ENCODE peak calls at places on chromosomes 11 and 22, in four cellular contexts. L is brain pericyte, Y is erythroblast, B is coronary artery. O is an unnamed sample.

GRCh38 chr22:29166180-29166579 is 39.5 kb upstream of the EMID1 start:
- DNase-seq in L (no peak), Y (no peak), B (peak; percentile 19), O (no peak)

GRCh38 chr11:46247664-46248063 is 29.8 kb upstream of the CREB3L1 start:
- DNase-seq in L (no peak), Y (peak; percentile 42), B (no peak), O (no peak)

GRCh38 chr11:5198285-5198684 is 2.2 kb downstream of the OR51V1 start:
- DNase-seq in L (no peak), Y (no peak), B (no peak), O (no peak)

GRCh38 chr11:5524756-5525155 is 8.3 kb upstream of the UBQLNL start:
- DNase-seq in L (no peak), Y (no peak), B (no peak), O (no peak)

GRCh38 chr11:115256326-115257197 is 247.7 kb downstream of the CADM1 start:
- DNase-seq in L (no peak), Y (no peak), B (no peak), O (no peak)

GRCh38 chr22:24810043-24810749 is 4.2 kb downstream of the SGSM1 start:
- DNase-seq in L (no peak), Y (no peak), B (peak; percentile 87), O (no peak)

GRCh38 chr11:131025020-131025419 is 108.7 kb upstream of the SNX19 start:
- DNase-seq in L (no peak), Y (no peak), B (no peak), O (no peak)

GRCh38 chr11:48006301-48006992 is 26.1 kb downstream of the PTPRJ start:
- DNase-seq in L (no peak), Y (peak; percentile 98), B (no peak), O (no peak)

GRCh38 chr11:114762437-114762836 is 84.1 kb downstream of the NXPE2 start:
- DNase-seq in L (no peak), Y (peak; percentile 30), B (no peak), O (no peak)

GRCh38 chr22:45454260-45454659 is 40.8 kb downstream of the RIBC2 start:
- DNase-seq in L (no peak), Y (no peak), B (no peak), O (no peak)

GRCh38 chr22:44193537-44193896 is 12.8 kb downstream of the PARVG start:
- DNase-seq in L (no peak), Y (no peak), B (no peak), O (no peak)

GRCh38 chr22:38069372-38070249 is 12.4 kb downstream of the PICK1 start:
- DNase-seq in L (peak; percentile 73), Y (peak; percentile 17), B (peak; percentile 95), O (no peak)

GRCh38 chr11:2589538-2589934 is 110.3 kb downstream of the KCNQ1OT1 start:
- DNase-seq in L (no peak), Y (no peak), B (peak; percentile 43), O (no peak)

GRCh38 chr22:44972363-44973083 is 37.3 kb downstream of the PHF21B start:
- DNase-seq in L (no peak), Y (no peak), B (no peak), O (no peak)

GRCh38 chr11:87432006-87432405 is 394.3 kb downstream of the TMEM135 start:
- DNase-seq in L (no peak), Y (no peak), B (no peak), O (no peak)

GRCh38 chr22:45540122-45540521 is 37.4 kb downstream of the FBLN1 start:
- DNase-seq in L (no peak), Y (no peak), B (no peak), O (no peak)

GRCh38 chr11:85759915-85760314 is 51.0 kb downstream of the SYTL2 start:
- DNase-seq in L (peak; percentile 62), Y (no peak), B (no peak), O (no peak)

GRCh38 chr11:84721561-84721961 is 905.6 kb downstream of the DLG2 start:
- DNase-seq in L (no peak), Y (no peak), B (no peak), O (no peak)

GRCh38 chr22:25193548-25193947 is 6.1 kb upstream of the CRYBB3 start:
- DNase-seq in L (no peak), Y (no peak), B (no peak), O (no peak)

GRCh38 chr11:3165152-3165705 is at the start of gene OSBPL5:
- DNase-seq in L (no peak), Y (peak; percentile 71), B (peak; percentile 81), O (no peak)

GRCh38 chr11:88178211-88178610 is 3.0 kb upstream of the RAB38 start:
- DNase-seq in L (no peak), Y (no peak), B (no peak), O (no peak)

GRCh38 chr22:49962012-49962750 is 1.6 kb downstream of the PIM3 start:
- DNase-seq in L (peak; percentile 79), Y (peak; percentile 52), B (peak; percentile 95), O (peak; percentile 97)

GRCh38 chr22:27686534-27686933 is 115.0 kb downstream of the MN1 start:
- DNase-seq in L (peak; percentile 61), Y (no peak), B (peak; percentile 98), O (no peak)

GRCh38 chr11:30487200-30487898 is 98.8 kb downstream of the MPPED2 start:
- DNase-seq in L (no peak), Y (no peak), B (no peak), O (no peak)

GRCh38 chr22:19361501-19362103 is 69.9 kb downstream of the HIRA start:
- DNase-seq in L (no peak), Y (no peak), B (no peak), O (peak; percentile 70)

GRCh38 chr11:2549876-2550605 is 105.2 kb downstream of the KCNQ1 start:
- DNase-seq in L (no peak), Y (no peak), B (no peak), O (no peak)

GRCh38 chr11:119460582-119460981 is 37.6 kb upstream of the THY1 start:
- DNase-seq in L (no peak), Y (no peak), B (no peak), O (no peak)

GRCh38 chr11:94774345-94774744 is 6.2 kb downstream of the AMOTL1 start:
- DNase-seq in L (no peak), Y (no peak), B (no peak), O (no peak)

GRCh38 chr11:64638017-64638664 is 47.1 kb downstream of the SLC22A12 start:
- DNase-seq in L (no peak), Y (no peak), B (no peak), O (no peak)

GRCh38 chr22:25658641-25659040 is 83.3 kb upstream of the MYO18B start:
- DNase-seq in L (no peak), Y (peak; percentile 58), B (no peak), O (no peak)

GRCh38 chr11:48049036-48049435 is 68.7 kb downstream of the PTPRJ start:
- DNase-seq in L (no peak), Y (no peak), B (no peak), O (no peak)

GRCh38 chr22:35477911-35478582 is 62.6 kb upstream of the RASD2 start:
- DNase-seq in L (no peak), Y (no peak), B (no peak), O (no peak)

GRCh38 chr11:7591992-7592391 is 78.2 kb downstream of the PPFIBP2 start:
- DNase-seq in L (no peak), Y (no peak), B (peak; percentile 28), O (no peak)

GRCh38 chr11:98003606-98004371 is 1017.0 kb upstream of the CNTN5 start:
- DNase-seq in L (no peak), Y (no peak), B (no peak), O (no peak)

GRCh38 chr11:105734422-105734821 is 124.5 kb downstream of the GRIA4 start:
- DNase-seq in L (no peak), Y (no peak), B (no peak), O (no peak)